ENCODE peak calls at places on chromosomes 3 and 15, in ten cellular contexts. V, U, K, L, T, C, P, O, S and B are unnamed samples.

GRCh38 chr3:182388506-182388905 is 404.8 kb upstream of the ATP11B start:
- DNase-seq in L (no peak), P (no peak), T (no peak), S (no peak), C (no peak), K (no peak), V (no peak), U (no peak), O (no peak), B (no peak)

GRCh38 chr15:60137711-60138396 is 133.7 kb downstream of the FOXB1 start:
- DNase-seq in L (no peak), S (no peak), K (no peak), O (no peak), V (no peak), P (no peak), U (no peak), C (no peak), T (no peak), B (no peak)

GRCh38 chr15:75121547-75121946 is 80.1 kb upstream of the C15orf39 start:
- DNase-seq in S (no peak), V (no peak), U (no peak), T (no peak), P (no peak), K (no peak), L (no peak), O (no peak), C (no peak), B (no peak)

GRCh38 chr15:84797212-84797611 is 19.9 kb upstream of the ALPK3 start:
- DNase-seq in L (no peak), C (no peak), T (no peak), O (no peak), P (no peak), V (no peak), U (no peak), K (no peak), S (peak), B (no peak)

GRCh38 chr3:175226444-175226843 is 367.3 kb downstream of the NAALADL2 start:
- DNase-seq in K (no peak), O (no peak), L (no peak), V (no peak), P (no peak), U (no peak), S (no peak), C (no peak), T (no peak), B (no peak)

GRCh38 chr3:124174463-124174862 is 182.5 kb upstream of the ROPN1 start:
- DNase-seq in S (no peak), V (no peak), K (no peak), P (no peak), T (no peak), O (no peak), U (no peak), C (no peak), L (peak), B (no peak)

GRCh38 chr3:23333633-23334032 is 130.5 kb downstream of the UBE2E2 start:
- DNase-seq in U (no peak), P (no peak), C (no peak), V (no peak), S (no peak), T (no peak), K (no peak), L (no peak), O (no peak), B (no peak)

GRCh38 chr15:28902856-28903255 is 17.1 kb downstream of the APBA2 start:
- DNase-seq in V (no peak), S (no peak), C (no peak), U (no peak), K (no peak), O (no peak), T (no peak), P (no peak), L (no peak), B (no peak)

GRCh38 chr3:32391643-32392529 is at the start of gene CMTM7:
- DNase-seq in P (peak), K (peak), V (peak), O (peak), C (peak), U (peak), L (peak), S (peak), T (peak), B (peak)

GRCh38 chr3:30253832-30254231 is 352.6 kb upstream of the TGFBR2 start:
- DNase-seq in U (no peak), K (no peak), O (no peak), C (no peak), L (no peak), T (no peak), V (no peak), S (no peak), P (no peak), B (no peak)

GRCh38 chr3:125613204-125613603 is 17.9 kb upstream of the OSBPL11 start:
- DNase-seq in K (no peak), V (no peak), L (no peak), C (no peak), T (no peak), U (no peak), P (no peak), O (no peak), S (no peak), B (no peak)

GRCh38 chr3:156816091-156816793 is 9.9 kb upstream of the LEKR1 start:
- DNase-seq in K (peak), C (peak), O (no peak), L (peak), U (no peak), S (peak), V (no peak), T (peak), P (no peak), B (peak)

GRCh38 chr15:73988075-73988969 is 3.8 kb downstream of the STOML1 start:
- DNase-seq in O (no peak), K (no peak), V (no peak), U (peak), L (no peak), S (peak), P (no peak), C (peak), T (no peak), B (no peak)

GRCh38 chr3:141056716-141057115 is 5.6 kb downstream of the SPSB4 start:
- DNase-seq in S (no peak), P (no peak), O (no peak), C (no peak), T (no peak), V (no peak), U (no peak), K (no peak), L (no peak), B (no peak)

GRCh38 chr3:72444642-72445223 is 403.5 kb downstream of the SHQ1 start:
- DNase-seq in T (no peak), U (no peak), P (no peak), C (no peak), V (no peak), S (peak), K (no peak), L (no peak), O (no peak), B (no peak)

GRCh38 chr3:13282986-13283876 is 136.9 kb downstream of the NUP210 start:
- DNase-seq in V (peak), U (no peak), K (no peak), C (no peak), L (no peak), T (no peak), P (no peak), S (no peak), O (no peak), B (no peak)

GRCh38 chr3:197186887-197187588 is 111.4 kb downstream of the DLG1 start:
- DNase-seq in V (peak), U (no peak), T (no peak), S (peak), L (no peak), P (peak), C (no peak), O (peak), K (peak), B (no peak)

GRCh38 chr15:70524470-70524869 is 238.9 kb downstream of the UACA start:
- DNase-seq in P (no peak), U (no peak), K (no peak), S (no peak), T (no peak), V (no peak), L (no peak), C (no peak), O (no peak), B (no peak)

GRCh38 chr3:130442284-130442683 is 74.7 kb upstream of the COL6A6 start:
- DNase-seq in K (no peak), V (no peak), S (no peak), T (no peak), P (no peak), C (no peak), O (no peak), U (no peak), L (no peak), B (no peak)

GRCh38 chr3:175836622-175837021 is 977.5 kb downstream of the NAALADL2 start:
- DNase-seq in L (no peak), S (no peak), K (no peak), P (no peak), U (no peak), O (no peak), V (no peak), T (no peak), C (no peak), B (no peak)

GRCh38 chr3:171398343-171398742 is 61.9 kb downstream of the TNIK start:
- DNase-seq in C (no peak), K (no peak), L (no peak), P (no peak), V (no peak), O (no peak), T (no peak), U (no peak), S (no peak), B (no peak)

GRCh38 chr3:43953375-43953774 is 262.6 kb downstream of the ABHD5 start:
- DNase-seq in O (no peak), C (no peak), V (no peak), S (no peak), P (no peak), L (no peak), K (no peak), U (no peak), T (no peak), B (no peak)

GRCh38 chr15:70856884-70857546 is 3.1 kb upstream of the LARP6 start:
- DNase-seq in V (no peak), C (no peak), L (peak), P (no peak), K (peak), U (peak), O (peak), T (no peak), S (peak), B (no peak)

GRCh38 chr3:62373714-62374333 is 474 bp upstream of the FEZF2 start:
- DNase-seq in V (no peak), P (no peak), S (no peak), U (no peak), L (no peak), K (no peak), T (no peak), O (no peak), C (no peak), B (no peak)
- TF ChIP-seq POLR2A in V (no peak), P (no peak), S (no peak), U (no peak), L (no peak), K (no peak), T (no peak), O (no peak), C (no peak), B (no peak)

GRCh38 chr15:45635763-45636292 is 999 bp downstream of the SQOR start:
- DNase-seq in V (no peak), L (no peak), O (no peak), T (no peak), S (no peak), P (no peak), C (no peak), U (no peak), K (no peak), B (no peak)

GRCh38 chr15:45634442-45635190 is at the start of gene SQOR:
- DNase-seq in U (peak), K (peak), S (peak), V (peak), C (peak), L (peak), P (peak), T (peak), O (peak), B (peak)

GRCh38 chr15:45635191-45635638 is 386 bp downstream of the SQOR start:
- DNase-seq in C (peak), O (peak), P (peak), K (no peak), S (no peak), V (peak), U (peak), L (peak), T (peak), B (peak)

GRCh38 chr15:45638641-45639040 is 3.8 kb downstream of the SQOR start:
- DNase-seq in P (no peak), L (no peak), C (no peak), V (no peak), T (no peak), O (no peak), U (no peak), K (no peak), S (no peak), B (no peak)

GRCh38 chr15:45637552-45638033 is 2.8 kb downstream of the SQOR start:
- DNase-seq in L (peak), T (peak), S (peak), O (peak), C (peak), U (no peak), P (peak), V (peak), K (peak), B (peak)
- TF ChIP-seq POLR2A in L (no peak), T (no peak), S (no peak), O (no peak), C (no peak), U (no peak), P (no peak), V (no peak), K (no peak), B (no peak)

GRCh38 chr15:101068523-101068960 is 149.4 kb downstream of the LRRK1 start:
- DNase-seq in V (no peak), C (no peak), S (peak), L (no peak), P (no peak), U (no peak), K (no peak), T (no peak), O (no peak), B (no peak)

GRCh38 chr15:101071651-101072050 is 152.5 kb downstream of the LRRK1 start:
- DNase-seq in O (no peak), L (no peak), P (no peak), V (no peak), C (no peak), T (no peak), S (no peak), K (no peak), U (no peak), B (no peak)

GRCh38 chr15:101070024-101070423 is 150.9 kb downstream of the LRRK1 start:
- DNase-seq in C (no peak), U (no peak), P (no peak), K (no peak), S (no peak), V (no peak), T (no peak), O (no peak), L (no peak), B (no peak)

GRCh38 chr15:101068961-101069734 is 150.0 kb downstream of the LRRK1 start:
- DNase-seq in S (peak), O (no peak), T (no peak), U (peak), C (no peak), P (peak), V (no peak), L (no peak), K (peak), B (no peak)

GRCh38 chr15:101070502-101071273 is 151.5 kb downstream of the LRRK1 start:
- DNase-seq in S (peak), T (no peak), V (no peak), C (no peak), O (no peak), P (peak), U (no peak), L (no peak), K (peak), B (no peak)
- TF ChIP-seq POLR2A in S (peak), T (no peak), V (no peak), C (no peak), O (no peak), P (peak), U (no peak), L (no peak), K (no peak), B (no peak)

GRCh38 chr15:43777293-43777819 is 590 bp upstream of the ELL3 start:
- DNase-seq in T (peak), O (peak), S (peak), C (peak), U (peak), K (peak), V (no peak), P (peak), L (peak), B (peak)
- TF ChIP-seq POLR2A in T (peak), O (no peak), S (no peak), C (no peak), U (no peak), K (no peak), V (no peak), P (peak), L (peak), B (no peak)

DNA sequence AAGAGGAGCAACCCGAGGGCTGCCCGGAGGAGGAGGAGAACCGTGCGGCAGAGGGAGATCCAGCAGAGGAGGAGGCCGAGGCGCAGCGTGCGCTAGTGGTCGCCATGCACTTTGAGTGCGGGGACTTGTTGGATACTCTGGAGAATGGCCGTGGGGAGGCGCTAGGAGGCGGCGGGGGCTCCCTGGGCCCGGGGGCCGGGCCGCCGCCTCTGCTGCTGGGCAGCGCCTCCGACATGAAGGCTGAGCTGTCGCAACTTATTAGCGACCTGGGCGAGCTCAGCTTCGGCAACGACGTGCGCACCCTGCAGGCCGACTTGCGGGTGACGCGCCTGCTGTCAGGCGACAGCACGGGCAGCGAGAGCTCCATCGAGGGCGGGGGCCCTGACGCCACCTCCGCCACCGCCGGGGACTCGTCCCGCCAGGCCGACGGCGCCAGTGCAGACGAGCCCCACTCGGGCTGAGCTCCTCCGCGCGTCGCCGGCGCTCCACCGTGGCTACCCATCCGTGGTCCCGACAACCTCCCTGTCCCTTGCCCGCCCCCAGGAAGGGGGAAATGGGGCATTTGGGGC is 2.0 kb downstream of the FAM43A start:
- DNase-seq in P (no peak), T (peak), S (peak), V (peak), U (peak), O (no peak), L (peak), K (no peak), C (peak), B (peak)
- TF ChIP-seq POLR2A in P (no peak), T (peak), S (no peak), V (no peak), U (no peak), O (no peak), L (no peak), K (peak), C (no peak), B (no peak)

GRCh38 chr15:96403071-96403470 is 72.6 kb downstream of the NR2F2 start:
- DNase-seq in U (no peak), V (no peak), S (no peak), K (no peak), O (no peak), T (no peak), C (no peak), P (no peak), L (no peak), B (no peak)
- TF ChIP-seq POLR2A in U (no peak), V (no peak), S (no peak), K (no peak), O (no peak), T (no peak), C (no peak), P (no peak), L (no peak), B (no peak)

DNA sequence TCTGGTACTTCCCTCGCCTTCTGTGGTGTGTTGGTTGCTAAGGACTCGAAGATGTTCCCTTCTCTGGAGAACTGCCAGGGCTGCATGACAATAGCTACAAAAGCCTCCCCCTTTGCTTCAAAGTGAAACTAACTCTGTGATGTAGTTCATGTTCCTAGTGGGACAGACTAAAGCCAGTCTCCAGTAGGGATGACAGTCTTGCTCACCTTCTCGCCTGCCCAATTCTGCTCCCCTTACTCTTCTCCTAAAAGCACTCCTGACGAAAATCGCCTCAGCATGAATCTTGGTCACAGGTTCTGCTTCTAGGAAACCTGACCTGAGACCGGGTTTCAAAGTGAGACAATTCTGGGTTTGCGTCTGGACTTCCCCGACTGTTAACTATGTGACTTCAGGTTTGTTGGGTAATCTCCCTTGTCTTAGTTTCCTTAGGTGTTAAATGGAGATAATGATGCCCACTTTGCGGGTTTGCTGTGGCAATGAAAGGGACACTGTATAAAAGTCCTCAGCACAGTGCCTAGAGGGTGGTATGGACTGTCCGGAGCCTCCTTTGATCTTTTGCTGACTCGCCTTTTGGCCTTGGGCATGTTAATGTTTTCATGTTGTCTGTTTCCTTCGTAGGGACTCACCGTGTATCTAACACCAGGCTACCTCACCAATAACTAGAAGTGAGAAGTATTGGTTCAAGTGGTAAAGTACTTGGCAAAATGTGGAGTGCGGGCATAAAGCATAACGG is 24.9 kb upstream of the THRB start:
- DNase-seq in S (no peak), O (no peak), L (no peak), K (no peak), T (no peak), U (peak), V (no peak), P (peak), C (no peak), B (no peak)
- TF ChIP-seq POLR2A in S (no peak), O (no peak), L (no peak), K (no peak), T (no peak), U (no peak), V (no peak), P (no peak), C (no peak), B (no peak)